ENCODE peak calls at places on chromosomes 6 and 20, in seven cellular contexts. B, Y, W, M, X, P and C are unnamed samples.

GRCh38 chr6:129370268-129370916 is 339.6 kb downstream of the ARHGAP18 start:
- DNase-seq in B (no peak), Y (peak; percentile 37), W (peak; percentile 71), M (peak; percentile 53), X (peak; percentile 57), P (peak; percentile 13), C (peak; percentile 48)

GRCh38 chr20:61904456-61904855 is 161.2 kb downstream of the TAF4 start:
- DNase-seq in B (no peak), Y (no peak), W (no peak), M (no peak), X (no peak), P (no peak), C (no peak)

GRCh38 chr6:125868996-125869395 is 78.2 kb downstream of the NCOA7 start:
- DNase-seq in B (no peak), Y (no peak), W (no peak), M (peak; percentile 52), X (no peak), P (no peak), C (no peak)

GRCh38 chr20:60935971-60936370 is 316.1 kb upstream of the CDH4 start:
- DNase-seq in B (no peak), Y (no peak), W (peak; percentile 4), M (no peak), X (no peak), P (no peak), C (no peak)

GRCh38 chr6:17101422-17102257 is at the start of gene STMND1:
- DNase-seq in B (peak; percentile 81), Y (peak; percentile 59), W (peak; percentile 68), M (peak; percentile 26), X (peak; percentile 27), P (peak; percentile 40), C (peak; percentile 24)

GRCh38 chr6:91487729-91488392 is 901.0 kb upstream of the MAP3K7 start:
- DNase-seq in B (no peak), Y (no peak), W (peak; percentile 3), M (no peak), X (no peak), P (no peak), C (no peak)

GRCh38 chr6:156634971-156635371 is 142.2 kb upstream of the ARID1B start:
- DNase-seq in B (no peak), Y (no peak), W (no peak), M (peak; percentile 13), X (no peak), P (no peak), C (no peak)

GRCh38 chr20:2814587-2815051 is at the start of gene C20orf141:
- DNase-seq in B (no peak), Y (no peak), W (no peak), M (peak; percentile 98), X (peak; percentile 99), P (no peak), C (peak; percentile 99)

GRCh38 chr20:25464501-25465204 is 57.2 kb downstream of the GINS1 start:
- DNase-seq in B (no peak), Y (no peak), W (no peak), M (peak; percentile 2), X (no peak), P (no peak), C (peak; percentile 13)

GRCh38 chr6:40695114-40695513 is 108.0 kb upstream of the LRFN2 start:
- DNase-seq in B (no peak), Y (no peak), W (peak; percentile 60), M (no peak), X (peak; percentile 1), P (no peak), C (no peak)

GRCh38 chr6:111843347-111844147 is 29.7 kb downstream of the FYN start:
- DNase-seq in B (no peak), Y (no peak), W (no peak), M (no peak), X (no peak), P (no peak), C (no peak)

GRCh38 chr6:113352029-113352801 is 504.9 kb upstream of the MARCKS start:
- DNase-seq in B (no peak), Y (peak; percentile 55), W (no peak), M (peak; percentile 73), X (peak; percentile 84), P (no peak), C (peak; percentile 83)

GRCh38 chr20:38357653-38358207 is 11.4 kb downstream of the LBP start:
- DNase-seq in B (no peak), Y (no peak), W (no peak), M (no peak), X (peak; percentile 15), P (no peak), C (no peak)

GRCh38 chr6:158266131-158266530 is 46.1 kb upstream of the TULP4 start:
- DNase-seq in B (no peak), Y (no peak), W (no peak), M (no peak), X (no peak), P (no peak), C (no peak)

GRCh38 chr6:138115877-138116660 is 8.8 kb upstream of the PERP start:
- DNase-seq in B (no peak), Y (peak; percentile 64), W (peak; percentile 85), M (peak; percentile 72), X (peak; percentile 74), P (peak; percentile 57), C (peak; percentile 67)

GRCh38 chr6:28747631-28748157 is 176.1 kb downstream of the TRIM27 start:
- DNase-seq in B (no peak), Y (no peak), W (peak; percentile 95), M (peak; percentile 55), X (peak; percentile 84), P (no peak), C (peak; percentile 71)

GRCh38 chr6:154507209-154507898 is 3.1 kb downstream of the CNKSR3 start:
- DNase-seq in B (no peak), Y (no peak), W (no peak), M (no peak), X (no peak), P (no peak), C (no peak)
- H3K4me3 ChIP-seq in B (no peak overlapping the region), Y (peak overlapping the region; percentile 82), W (no peak overlapping the region), M (no peak overlapping the region), X (no peak overlapping the region), P (no peak overlapping the region), C (no peak overlapping the region)

DNA sequence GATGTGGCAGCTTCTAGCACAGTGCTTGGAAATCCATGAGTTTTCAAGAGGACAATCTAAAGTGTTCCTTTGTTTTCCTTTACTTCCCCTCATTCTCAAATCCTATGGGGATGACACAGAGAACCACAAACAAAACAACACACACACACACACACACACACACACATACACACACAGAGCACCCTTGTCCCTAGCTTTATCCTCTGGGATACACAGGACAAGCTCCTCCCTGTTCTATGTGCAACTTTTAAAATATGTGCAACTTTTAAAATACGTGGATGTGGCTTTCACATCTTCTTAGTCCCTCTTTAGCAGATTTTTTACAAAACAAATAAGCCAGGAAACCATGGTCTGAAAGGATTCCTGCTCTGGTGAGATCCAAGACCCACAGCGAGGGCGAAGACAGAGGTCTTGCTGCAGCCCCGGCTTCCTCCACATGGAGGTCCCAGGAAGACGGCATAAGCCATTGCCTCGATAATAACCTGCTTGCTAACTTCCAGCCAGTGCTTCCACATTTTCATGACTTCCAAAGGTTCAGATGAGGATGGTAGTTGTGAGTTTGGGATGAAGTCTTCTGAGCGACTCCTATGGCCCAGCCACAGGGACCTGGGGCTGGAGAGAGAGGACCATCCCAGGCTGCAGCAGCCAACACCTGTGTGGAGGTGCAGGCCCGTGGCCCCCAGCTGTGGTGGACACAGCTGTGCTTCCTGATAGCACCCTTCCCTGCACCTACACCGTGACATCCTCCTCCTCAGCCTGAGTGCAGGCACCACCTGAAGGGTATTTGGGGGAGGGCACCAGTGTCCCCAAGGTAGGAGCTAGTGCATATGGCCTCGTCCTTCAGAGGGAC is 62.8 kb upstream of the CD93 start:
- DNase-seq in B (no peak), Y (peak; percentile 16), W (no peak), M (no peak), X (no peak), P (no peak), C (no peak)
- H3K4me3 ChIP-seq in B (no peak overlapping the region), Y (no peak overlapping the region), W (no peak overlapping the region), M (no peak overlapping the region), X (no peak overlapping the region), P (no peak overlapping the region), C (no peak overlapping the region)

GRCh38 chr20:31572042-31572700 is 32.9 kb upstream of the ID1 start:
- DNase-seq in B (no peak), Y (no peak), W (peak; percentile 80), M (no peak), X (no peak), P (no peak), C (no peak)
- H3K4me3 ChIP-seq in B (peak overlapping the region; percentile 18), Y (peak overlapping the region; percentile 50), W (peak overlapping the region; percentile 53), M (peak overlapping the region; percentile 42), X (no peak overlapping the region), P (peak overlapping the region; percentile 37), C (peak overlapping the region; percentile 49)

DNA sequence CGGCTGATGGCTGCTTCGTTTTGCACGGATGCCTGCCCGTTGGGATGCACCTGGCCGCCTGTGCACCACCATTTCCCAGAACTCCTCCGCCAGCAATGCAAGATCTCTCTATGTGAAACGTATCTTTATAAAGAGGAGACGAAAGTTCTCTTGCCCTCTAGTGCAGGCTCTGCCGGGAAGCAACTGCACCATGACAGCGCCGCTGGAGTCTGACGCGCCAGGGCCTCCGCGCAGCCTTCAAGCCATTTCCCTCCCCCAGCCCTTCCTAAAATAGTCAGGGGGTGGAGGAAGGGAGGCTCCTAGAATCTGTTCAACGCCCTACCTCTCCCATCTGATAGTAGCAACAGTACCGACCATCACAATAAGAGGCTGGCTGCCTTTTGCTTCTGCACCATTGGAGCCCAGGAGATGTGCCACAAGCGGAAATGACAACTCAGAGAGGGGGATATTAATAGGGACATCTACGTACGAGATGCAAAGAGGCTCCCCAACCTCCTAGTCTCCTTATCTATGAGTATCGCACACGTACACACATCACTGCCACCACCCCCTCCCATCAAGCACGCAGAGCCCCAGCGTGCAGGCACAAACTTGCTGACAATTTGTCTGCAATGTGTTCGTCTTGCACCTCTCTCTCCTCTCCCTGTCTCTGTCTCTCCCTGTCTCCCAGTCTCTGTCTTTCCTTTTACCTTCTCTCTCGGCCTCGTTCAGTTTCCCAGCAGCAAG is 1.1 kb downstream of the SYNE1 start:
- DNase-seq in B (no peak), Y (no peak), W (peak; percentile 66), M (peak; percentile 13), X (peak; percentile 51), P (peak; percentile 4), C (peak; percentile 34)
- H3K4me3 ChIP-seq in B (peak overlapping the region; percentile 18), Y (peak overlapping the region; percentile 77), W (peak overlapping the region; percentile 79), M (peak overlapping the region; percentile 53), X (peak overlapping the region; percentile 73), P (peak overlapping the region; percentile 44), C (peak overlapping the region; percentile 80)

DNA sequence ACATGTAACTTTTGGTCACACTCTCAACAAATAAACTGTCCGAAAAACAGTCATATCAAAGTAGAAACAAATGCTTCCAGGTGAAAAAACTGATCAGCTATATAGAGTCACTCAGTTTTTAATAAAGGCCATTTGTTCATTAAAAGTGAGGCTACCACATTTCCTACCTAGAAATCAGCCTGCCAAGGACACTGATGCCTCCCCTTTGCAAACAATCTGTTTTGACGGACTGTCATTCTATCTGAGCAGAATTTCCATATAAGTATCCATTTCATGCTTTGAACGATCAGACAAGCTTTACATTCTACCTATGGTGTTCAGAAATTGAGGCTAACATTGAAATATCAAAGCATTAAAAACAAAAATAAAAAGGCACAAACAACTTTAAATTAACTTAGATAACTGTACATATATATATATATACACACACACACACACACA is 2.9 kb downstream of the CCN2 start:
- DNase-seq in B (no peak), Y (no peak), W (no peak), M (peak; percentile 33), X (peak; percentile 75), P (no peak), C (peak; percentile 65)
- H3K4me3 ChIP-seq in B (no peak overlapping the region), Y (peak overlapping the region; percentile 72), W (peak overlapping the region; percentile 61), M (peak overlapping the region; percentile 78), X (peak overlapping the region; percentile 66), P (peak overlapping the region; percentile 52), C (peak overlapping the region; percentile 98)